ENCODE peak calls at places on chromosomes 1 and 21, in four cellular contexts. S, Y, B and X are unnamed samples.

GRCh38 chr21:31922881-31923280 is 50.1 kb downstream of the HUNK start:
- DNase-seq in S (no peak), Y (no peak), B (no peak), X (no peak)

GRCh38 chr1:39104158-39105060 is 78.3 kb downstream of the NDUFS5 start:
- DNase-seq in S (no peak), Y (peak), B (no peak), X (peak)

GRCh38 chr1:21761052-21761451 is 21.9 kb downstream of the USP48 start:
- DNase-seq in S (no peak), Y (no peak), B (no peak), X (no peak)

GRCh38 chr1:100038401-100039306 is 68.9 kb downstream of the SLC35A3 start:
- DNase-seq in S (no peak), Y (peak), B (peak), X (peak)

GRCh38 chr1:6419803-6420593 is at the start of gene HES2:
- DNase-seq in S (no peak), Y (peak), B (no peak), X (peak)

GRCh38 chr1:8427493-8427892 is 109.6 kb downstream of the SLC45A1 start:
- DNase-seq in S (peak), Y (no peak), B (no peak), X (no peak)

GRCh38 chr21:35225573-35225972 is 176.5 kb upstream of the RUNX1 start:
- DNase-seq in S (no peak), Y (no peak), B (no peak), X (no peak)

GRCh38 chr1:153549741-153550397 is 811 bp upstream of the S100A3 start:
- DNase-seq in S (no peak), Y (no peak), B (no peak), X (no peak)

GRCh38 chr1:56202186-56202585 is 377.2 kb downstream of the PLPP3 start:
- DNase-seq in S (no peak), Y (no peak), B (no peak), X (no peak)

GRCh38 chr1:53552146-53552940 is 93.1 kb downstream of the DMRTB1 start:
- DNase-seq in S (no peak), Y (no peak), B (no peak), X (peak)

GRCh38 chr1:151864411-151864810 is 10.9 kb upstream of the THEM5 start:
- DNase-seq in S (no peak), Y (no peak), B (no peak), X (no peak)

GRCh38 chr1:84936116-84936810 is 43.3 kb upstream of the LPAR3 start:
- DNase-seq in S (no peak), Y (peak), B (peak), X (no peak)

GRCh38 chr1:203520315-203520714 is 26.4 kb downstream of the OPTC start:
- DNase-seq in S (no peak), Y (no peak), B (no peak), X (no peak)

GRCh38 chr1:39609618-39610331 is 29.7 kb downstream of the HEYL start:
- DNase-seq in S (no peak), Y (peak), B (peak), X (peak)

GRCh38 chr1:198121058-198121829 is 35.6 kb upstream of the NEK7 start:
- DNase-seq in S (no peak), Y (peak), B (no peak), X (no peak)

GRCh38 chr1:1371741-1372711 is 3.0 kb downstream of the AURKAIP1 start:
- DNase-seq in S (no peak), Y (peak), B (peak), X (peak)

DNA sequence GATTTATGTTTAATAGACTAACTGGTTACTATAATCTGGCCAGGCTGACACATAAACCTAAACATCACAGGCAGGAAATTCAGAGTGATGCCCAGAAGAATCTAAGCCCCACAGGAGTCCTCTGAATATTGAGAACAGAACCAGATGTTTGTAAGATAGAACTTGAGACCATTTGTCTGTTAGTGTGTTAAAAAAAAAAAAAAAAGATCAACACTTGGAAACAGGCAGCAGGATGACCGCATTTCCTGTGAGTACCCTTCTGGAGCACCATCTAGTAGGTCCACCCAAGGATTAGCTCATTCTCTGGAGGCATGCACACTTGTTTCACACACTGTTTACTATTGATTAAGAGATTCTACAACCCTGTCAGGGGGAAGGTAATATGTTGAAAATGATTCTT is 111.4 kb upstream of the VANGL1 start:
- DNase-seq in S (no peak), Y (no peak), B (no peak), X (no peak)
- TF ChIP-seq CBFB in S (no peak), Y (no peak), B (no peak), X (no peak)

GRCh38 chr1:67609572-67609939 is 75.4 kb upstream of the GADD45A start:
- DNase-seq in S (peak), Y (no peak), B (no peak), X (no peak)

GRCh38 chr1:67609942-67610341 is 75.1 kb upstream of the GADD45A start:
- DNase-seq in S (no peak), Y (no peak), B (no peak), X (no peak)

GRCh38 chr1:67607699-67608098 is 77.3 kb upstream of the GADD45A start:
- DNase-seq in S (no peak), Y (no peak), B (no peak), X (no peak)

GRCh38 chr1:67610450-67610849 is 74.6 kb upstream of the GADD45A start:
- DNase-seq in S (no peak), Y (no peak), B (no peak), X (no peak)

DNA sequence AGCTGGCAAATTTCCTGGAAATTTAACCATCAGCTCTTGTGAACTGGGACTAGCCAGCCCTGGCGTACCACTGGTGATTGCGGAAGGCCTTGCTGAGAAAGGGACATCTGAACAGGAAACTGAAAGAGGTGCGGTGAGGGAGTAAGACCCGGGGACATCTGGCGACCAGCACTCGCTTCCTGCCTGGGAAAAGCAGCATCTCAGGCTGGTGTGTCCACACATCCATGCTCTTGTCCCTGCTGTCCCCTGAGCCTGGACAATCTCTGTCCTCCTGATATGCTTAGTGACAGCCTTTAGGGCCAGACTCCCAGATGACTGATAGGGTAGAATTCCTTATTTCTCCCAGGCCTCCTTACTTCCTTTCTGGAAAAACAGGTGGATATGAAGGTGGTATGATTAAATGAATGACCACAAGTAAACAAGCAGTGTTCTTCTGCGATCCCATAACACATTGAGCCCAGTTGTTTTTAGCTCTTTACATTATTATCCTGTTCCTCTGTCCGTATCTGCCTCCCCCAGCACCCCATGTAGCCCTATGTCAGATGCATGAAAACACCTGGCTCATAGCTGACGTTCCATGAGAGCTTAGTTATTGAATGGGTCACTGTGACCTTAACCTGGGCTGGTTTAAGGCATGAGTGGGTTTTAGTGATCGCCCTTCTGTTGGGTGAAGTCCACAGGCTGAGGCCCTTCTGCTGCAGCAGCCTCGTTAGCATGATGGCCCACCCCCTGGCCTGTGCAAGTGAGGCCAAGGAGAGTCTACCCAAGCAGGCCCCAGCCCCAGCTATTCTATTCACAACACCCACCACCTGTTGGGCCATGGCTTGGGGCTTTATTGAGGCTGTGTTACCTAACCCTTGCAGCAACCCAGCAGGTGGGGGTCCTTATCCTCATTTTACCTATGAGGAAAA is 76.1 kb upstream of the GADD45A start:
- DNase-seq in S (peak), Y (no peak), B (no peak), X (no peak)
- TF ChIP-seq TCF7 in S (no peak), Y (no peak), B (no peak), X (no peak)

GRCh38 chr21:45547211-45547900 is 5.1 kb upstream of the SLC19A1 start:
- DNase-seq in S (no peak), Y (no peak), B (no peak), X (no peak)
- TF ChIP-seq CBFB in S (no peak), Y (no peak), B (no peak), X (no peak)

DNA sequence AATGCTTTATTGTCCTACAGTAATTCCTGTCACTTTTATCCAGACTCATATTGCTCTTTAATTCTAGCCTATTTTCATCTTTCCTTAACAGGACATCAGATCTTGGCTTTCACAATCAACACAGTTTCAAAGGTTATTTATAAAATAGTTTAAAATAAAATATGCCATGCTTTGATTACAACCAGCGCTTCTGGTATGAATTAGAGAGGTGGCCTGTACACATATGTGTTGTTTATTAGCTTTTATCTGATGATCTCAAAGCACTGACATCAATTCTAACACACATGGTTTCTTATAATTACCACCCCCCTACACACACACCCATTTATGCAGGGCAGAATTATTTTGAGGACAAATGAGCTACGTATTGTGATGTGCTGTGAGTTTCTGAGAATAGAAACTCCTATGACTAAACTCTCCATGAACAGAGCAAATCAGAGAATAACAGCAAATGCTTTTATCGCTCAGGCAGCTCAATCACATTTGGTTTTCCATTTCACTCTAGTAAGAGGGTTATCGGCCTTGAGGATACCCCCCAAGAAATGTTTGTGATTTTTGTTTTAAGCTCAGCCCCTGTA is 18.0 kb downstream of the CD247 start:
- DNase-seq in S (peak), Y (no peak), B (no peak), X (no peak)
- TF ChIP-seq TCF7 in S (no peak), Y (no peak), B (no peak), X (no peak)

DNA sequence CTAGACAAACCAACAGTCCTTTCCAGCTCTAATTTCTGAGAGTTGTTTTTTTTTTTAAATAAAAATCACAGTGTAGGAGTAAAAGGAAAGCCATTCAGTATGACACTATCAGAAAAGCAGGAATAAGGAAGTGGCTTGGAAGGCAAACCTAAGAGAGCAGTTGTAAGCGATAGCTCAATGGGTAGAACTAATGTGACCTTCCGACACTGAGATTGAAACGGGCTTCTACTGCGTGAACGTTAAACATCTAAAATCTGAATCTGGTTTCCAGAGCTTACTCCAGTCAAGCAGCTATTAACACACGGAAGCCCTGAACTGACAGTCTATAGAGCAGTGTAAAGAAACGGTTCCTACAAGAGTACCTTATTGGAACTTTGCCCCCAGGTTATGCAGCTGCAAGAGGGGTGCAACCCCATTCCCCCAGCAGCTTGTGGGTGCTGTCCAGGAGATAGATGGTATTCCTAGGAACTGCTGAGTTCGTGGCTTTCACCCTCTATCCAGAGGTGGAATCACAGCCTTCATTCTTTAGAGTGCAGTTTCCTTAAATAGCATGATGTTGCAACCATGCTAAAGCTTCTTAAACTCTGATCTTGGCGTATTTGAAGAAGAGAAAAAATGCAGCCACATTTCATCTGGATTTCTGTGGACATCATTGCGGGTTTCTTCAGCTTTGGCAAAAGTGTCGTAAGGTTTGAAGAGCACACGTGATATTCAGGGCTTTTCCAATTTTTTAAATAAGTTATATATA is 3.3 kb upstream of the IRF2BP2 start:
- DNase-seq in S (no peak), Y (peak), B (peak), X (no peak)
- TF ChIP-seq CBFB in S (no peak), Y (no peak), B (no peak), X (no peak)

DNA sequence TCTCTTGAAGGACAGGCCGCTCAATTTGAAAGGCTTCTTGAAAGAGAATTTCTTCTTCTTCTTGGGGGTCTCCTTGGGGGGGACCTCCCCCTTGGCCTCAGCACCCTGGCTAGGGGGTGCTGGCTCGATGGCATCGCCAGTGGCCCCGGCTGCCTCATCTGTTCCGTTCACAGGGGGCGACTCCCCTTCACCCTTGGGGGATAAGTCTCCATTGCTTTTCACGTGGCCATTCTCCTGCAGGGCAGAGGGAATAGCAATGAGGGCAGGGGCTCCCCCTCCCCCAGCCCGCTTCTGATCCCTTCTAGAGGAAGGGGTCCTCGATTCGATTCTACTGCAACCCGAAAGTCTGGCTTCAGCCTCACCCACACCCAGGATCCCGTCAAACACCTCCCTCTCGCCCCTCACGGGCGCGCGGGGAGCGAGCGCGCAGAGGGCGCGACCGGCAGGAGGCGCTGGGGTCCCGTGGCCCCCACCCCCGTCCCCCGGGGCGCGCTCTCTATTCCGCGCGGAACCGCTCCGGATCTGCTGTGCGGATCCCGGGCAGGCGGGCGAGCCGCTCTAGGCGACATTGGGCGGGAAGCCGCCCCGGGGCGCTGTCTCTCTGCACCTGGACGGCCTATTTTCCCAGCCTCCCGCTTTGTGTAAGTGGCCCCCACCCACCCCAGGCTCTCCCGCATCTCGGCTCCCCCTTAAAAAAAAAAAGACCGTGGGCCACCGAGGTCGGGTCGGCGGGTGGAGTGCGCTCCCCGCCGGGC is 992 bp downstream of the MARCKSL1 start:
- DNase-seq in S (no peak), Y (peak), B (no peak), X (peak)
- TF ChIP-seq TCF7 in S (no peak), Y (no peak), B (no peak), X (no peak)

GRCh38 chr21:42652527-42653491 is 612 bp upstream of the PDE9A start:
- DNase-seq in S (no peak), Y (no peak), B (peak), X (peak)

GRCh38 chr21:42653492-42654061 is at the start of gene PDE9A:
- DNase-seq in S (no peak), Y (no peak), B (no peak), X (peak)

GRCh38 chr21:42655797-42656770 is 2.7 kb downstream of the PDE9A start:
- DNase-seq in S (no peak), Y (no peak), B (no peak), X (peak)

GRCh38 chr21:42654913-42655796 is 1.7 kb downstream of the PDE9A start:
- DNase-seq in S (no peak), Y (no peak), B (no peak), X (no peak)

DNA sequence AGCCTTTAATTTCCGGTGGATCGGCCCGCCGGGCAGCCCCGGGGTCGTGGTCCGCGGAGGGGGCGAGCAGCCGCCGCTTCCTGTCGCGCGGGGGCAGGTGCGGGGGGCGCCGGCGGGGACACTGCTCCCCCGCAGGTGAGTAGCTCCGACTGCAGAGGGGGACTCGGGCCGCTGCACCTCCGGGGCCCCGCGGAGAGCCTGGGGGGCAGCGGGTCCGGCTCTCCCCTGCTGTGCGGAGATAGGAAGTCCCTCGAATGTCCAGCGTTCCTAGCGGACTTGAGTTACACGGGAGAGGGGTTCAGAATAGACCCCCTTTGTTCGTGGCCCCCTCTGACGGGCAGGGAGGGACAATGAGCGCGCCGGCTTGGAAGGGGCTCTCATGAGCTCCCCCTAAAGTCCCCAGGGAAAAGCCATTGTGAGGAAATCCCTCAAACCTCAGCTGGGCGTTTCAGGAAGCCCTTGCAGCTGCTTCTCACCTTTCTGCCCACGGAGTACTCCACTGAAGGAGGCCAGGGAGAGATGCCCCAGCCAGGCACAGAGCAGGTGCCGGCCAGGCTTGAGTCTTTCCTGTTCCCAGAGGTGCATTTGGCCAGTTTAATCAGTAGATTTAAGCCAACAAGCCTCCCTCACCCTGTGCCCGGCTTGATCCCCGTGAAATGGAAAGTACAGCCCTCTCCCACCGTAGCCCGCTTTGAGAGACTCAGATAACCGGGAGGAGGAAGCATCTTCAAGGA is 925 bp downstream of the PDE9A start:
- DNase-seq in S (no peak), Y (no peak), B (peak), X (no peak)
- TF ChIP-seq CBFB in S (no peak), Y (no peak), B (no peak), X (no peak)

DNA sequence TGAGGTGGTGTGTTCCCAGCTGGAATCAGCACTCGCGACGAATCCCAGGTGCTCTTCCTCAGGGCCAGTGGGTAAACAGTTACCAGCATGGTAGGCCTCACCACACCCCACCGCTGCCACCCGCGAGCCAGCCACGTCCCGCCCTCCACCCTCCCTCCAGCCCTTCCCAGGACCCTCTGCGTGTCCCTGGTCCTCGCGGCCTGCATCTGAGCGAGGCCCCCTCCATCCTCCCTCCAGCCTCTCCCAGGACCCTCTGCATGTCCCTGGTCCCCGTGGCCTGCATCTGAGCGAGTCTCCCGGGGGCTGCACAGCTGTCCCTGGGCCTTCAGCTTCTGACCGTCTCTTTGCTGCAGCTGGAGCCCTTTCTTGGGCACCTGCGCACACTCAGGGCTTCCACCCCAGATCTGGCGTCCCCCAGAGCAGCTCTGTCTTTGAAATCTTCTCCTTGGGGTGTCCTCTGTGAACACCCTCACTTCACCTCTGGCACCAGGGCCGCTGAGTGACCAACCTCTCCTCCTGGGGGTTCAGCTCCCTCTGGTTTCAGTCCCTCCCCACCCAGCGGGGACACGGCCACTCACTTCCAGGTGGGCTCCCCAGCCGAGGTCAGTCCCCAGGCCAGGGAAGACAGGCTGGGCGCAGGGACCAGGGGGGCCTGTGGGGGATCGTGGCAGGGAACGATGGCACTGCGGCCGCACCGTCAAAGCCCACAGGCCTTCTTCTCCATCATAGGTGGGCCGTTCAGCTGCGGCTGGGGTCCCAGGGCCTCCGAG is 57.8 kb upstream of the COL6A2 start:
- DNase-seq in S (no peak), Y (no peak), B (no peak), X (no peak)
- TF ChIP-seq TCF7 in S (no peak), Y (no peak), B (no peak), X (no peak)